ENCODE peak calls at places on chromosomes 12 and 14, in five cellular contexts. O is thoracic aorta, Z is tibial nerve, K is H9, P is mammary epithelial cell. Q is an unnamed sample.
A peak's percentile ranks its signal among the peaks of the same experiment; 100 is the strongest.

GRCh38 chr14:44960146-44960545 is 1.6 kb downstream of the KLHL28 start:
- DNase-seq in O (no peak), Z (no peak), K (no peak), P (peak; percentile 21), Q (no peak)

GRCh38 chr14:100441271-100441947 is 118.3 kb downstream of the SLC25A47 start:
- DNase-seq in O (no peak), Z (no peak), K (no peak), P (no peak), Q (no peak)

GRCh38 chr12:121582583-121583333 is 1.9 kb upstream of the KDM2B start:
- DNase-seq in O (no peak), Z (no peak), K (peak; percentile 87), P (no peak), Q (no peak)

GRCh38 chr12:91094036-91094660 is 17.1 kb downstream of the LUM start:
- DNase-seq in O (no peak), Z (no peak), K (no peak), P (peak; percentile 29), Q (no peak)

GRCh38 chr12:129564768-129565167 is 339.1 kb downstream of the TMEM132D start:
- DNase-seq in O (no peak), Z (no peak), K (no peak), P (no peak), Q (no peak)

GRCh38 chr12:31325524-31325875 is 450 bp downstream of the SINHCAF start:
- DNase-seq in O (peak; percentile 4), Z (peak; percentile 15), K (no peak), P (no peak), Q (no peak)

GRCh38 chr14:75285331-75285730 is 6.7 kb downstream of the FOS start:
- DNase-seq in O (no peak), Z (no peak), K (no peak), P (no peak), Q (no peak)

GRCh38 chr14:22955702-22956575 is 951 bp downstream of the HAUS4 start:
- DNase-seq in O (no peak), Z (no peak), K (no peak), P (peak; percentile 55), Q (no peak)

GRCh38 chr12:104790296-104791125 is 167.6 kb downstream of the SLC41A2 start:
- DNase-seq in O (no peak), Z (no peak), K (peak; percentile 79), P (no peak), Q (peak; percentile 12)

GRCh38 chr12:27012239-27012981 is 1.8 kb downstream of the TM7SF3 start:
- DNase-seq in O (no peak), Z (no peak), K (no peak), P (peak; percentile 14), Q (no peak)

GRCh38 chr14:98290596-98290995 is 981.4 kb downstream of the BCL11B start:
- DNase-seq in O (no peak), Z (no peak), K (no peak), P (peak; percentile 75), Q (peak; percentile 48)

GRCh38 chr12:107320031-107320928 is 226.9 kb upstream of the CRY1 start:
- DNase-seq in O (no peak), Z (no peak), K (peak; percentile 87), P (peak; percentile 91), Q (peak; percentile 78)

GRCh38 chr14:83379371-83379770 is 1845.7 kb upstream of the SEL1L start:
- DNase-seq in O (no peak), Z (no peak), K (no peak), P (no peak), Q (no peak)

GRCh38 chr12:122835693-122836026 is 403 bp downstream of the HIP1R start:
- DNase-seq in O (no peak), Z (no peak), K (peak; percentile 41), P (no peak), Q (no peak)

GRCh38 chr14:100582496-100583165 is 4.6 kb downstream of the BEGAIN start:
- DNase-seq in O (no peak), Z (no peak), K (no peak), P (no peak), Q (no peak)

DNA sequence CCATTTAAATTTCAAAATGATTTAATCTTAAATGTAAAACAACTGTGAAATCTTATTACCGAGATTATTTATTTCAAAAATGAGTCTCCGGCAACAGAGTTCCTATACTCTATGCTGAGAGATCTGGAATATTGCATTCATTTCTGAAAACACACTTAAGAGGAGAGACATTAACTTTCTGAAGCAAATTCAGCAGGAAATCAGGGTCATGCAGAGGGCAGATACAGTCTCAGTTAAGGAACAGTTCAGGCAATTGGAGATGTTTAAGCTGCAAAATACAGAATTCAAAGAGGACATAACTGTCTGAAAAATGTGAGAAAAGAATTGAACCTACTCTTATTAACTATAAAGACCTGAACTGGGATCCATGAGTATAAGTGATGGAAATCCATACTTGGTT is 320.7 kb downstream of the PAWR start:
- DNase-seq in O (no peak), Z (no peak), K (no peak), P (no peak), Q (no peak)
- H3K27ac ChIP-seq in O (no peak overlapping the region), Z (no peak overlapping the region), K (no peak overlapping the region), P (no peak overlapping the region), Q (no peak overlapping the region)

DNA sequence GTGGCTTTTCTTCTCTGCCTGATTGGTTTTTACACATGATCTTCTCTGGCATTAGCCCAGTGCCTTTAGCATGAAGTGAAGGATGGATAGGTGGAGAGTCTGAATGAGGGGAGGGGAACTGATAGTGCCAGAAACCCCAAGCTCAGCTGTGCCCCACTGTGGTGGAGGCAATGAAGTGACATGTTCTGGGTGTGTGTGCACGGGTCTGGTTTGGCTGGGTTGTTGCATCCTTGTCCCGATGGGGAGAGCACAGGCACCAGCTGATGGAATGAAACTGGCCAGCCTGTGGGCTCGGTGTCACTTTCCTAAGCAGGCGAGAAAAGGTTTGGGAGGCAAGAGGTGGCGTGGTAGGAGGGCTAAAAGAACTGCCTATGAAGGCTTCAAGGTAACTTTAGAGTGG is 65.3 kb downstream of the CACNA1C start:
- DNase-seq in O (no peak), Z (no peak), K (no peak), P (no peak), Q (no peak)
- TF ChIP-seq CTCF in O (no peak), Z (no peak), K (peak; percentile 30), P (peak; percentile 26), Q (no peak)

GRCh38 chr12:40650038-40650704 is 42.1 kb upstream of the CNTN1 start:
- DNase-seq in O (no peak), Z (no peak), K (peak; percentile 76), P (no peak), Q (no peak)
- H3K27ac ChIP-seq in O (no peak overlapping the region), Z (no peak overlapping the region), K (no peak overlapping the region), P (no peak overlapping the region), Q (no peak overlapping the region)

GRCh38 chr14:51131516-51131915 is 36.6 kb upstream of the TRIM9 start:
- DNase-seq in O (no peak), Z (no peak), K (no peak), P (no peak), Q (no peak)

GRCh38 chr14:51129130-51129529 is 34.2 kb upstream of the TRIM9 start:
- DNase-seq in O (no peak), Z (no peak), K (no peak), P (no peak), Q (no peak)
- TF ChIP-seq CTCF in O (no peak), Z (no peak), K (peak; percentile 42), P (no peak), Q (no peak)

GRCh38 chr12:75209782-75210138 is at the start of gene KCNC2:
- DNase-seq in O (no peak), Z (no peak), K (no peak), P (no peak), Q (no peak)
- H3K27ac ChIP-seq in O (no peak within 1 kb of the TSS), Z (no peak within 1 kb of the TSS), K (no peak within 1 kb of the TSS), P (no peak within 1 kb of the TSS), Q (no peak within 1 kb of the TSS)

GRCh38 chr14:30440986-30441385 is 118.0 kb upstream of the G2E3 start:
- DNase-seq in O (no peak), Z (no peak), K (no peak), P (no peak), Q (no peak)

GRCh38 chr14:30445852-30446251 is 113.1 kb upstream of the G2E3 start:
- DNase-seq in O (no peak), Z (no peak), K (no peak), P (no peak), Q (no peak)

GRCh38 chr14:30445394-30445793 is 113.6 kb upstream of the G2E3 start:
- DNase-seq in O (no peak), Z (no peak), K (no peak), P (no peak), Q (no peak)

GRCh38 chr14:30444451-30444850 is 114.5 kb upstream of the G2E3 start:
- DNase-seq in O (no peak), Z (no peak), K (no peak), P (no peak), Q (no peak)

DNA sequence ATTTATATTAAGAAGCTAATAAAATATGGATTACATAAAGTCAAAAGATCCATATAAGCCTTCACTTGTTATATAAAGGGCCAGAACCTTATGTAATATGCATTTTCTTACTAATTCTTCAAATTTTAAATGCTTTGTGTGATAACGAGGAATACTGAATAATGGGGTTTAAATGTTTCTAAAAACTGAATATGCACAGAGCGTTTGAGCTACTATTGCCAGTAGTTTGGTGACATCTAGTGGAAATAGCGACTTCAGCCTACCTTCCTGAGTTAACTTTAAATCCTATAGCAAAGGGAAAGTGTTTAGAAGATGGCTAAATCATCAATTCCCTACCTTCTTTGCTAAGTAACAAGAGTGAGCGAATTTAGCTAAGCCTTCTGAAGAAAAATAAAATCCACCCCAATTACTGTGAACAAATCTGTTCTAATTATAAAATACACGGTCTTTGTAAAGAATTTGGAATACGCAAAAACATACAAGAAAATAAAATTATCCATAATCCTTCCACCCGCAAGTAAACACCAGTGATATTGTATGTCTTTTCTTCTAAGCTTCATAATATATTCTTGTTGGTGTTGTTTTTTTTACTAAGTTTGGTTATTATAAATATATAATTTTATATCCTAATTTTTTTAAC is 115.5 kb upstream of the G2E3 start:
- DNase-seq in O (no peak), Z (no peak), K (no peak), P (peak; percentile 12), Q (peak; percentile 20)
- TF ChIP-seq CTCF in O (peak; percentile 24), Z (peak; percentile 53), K (peak; percentile 83), P (peak; percentile 62), Q (peak; percentile 34)

DNA sequence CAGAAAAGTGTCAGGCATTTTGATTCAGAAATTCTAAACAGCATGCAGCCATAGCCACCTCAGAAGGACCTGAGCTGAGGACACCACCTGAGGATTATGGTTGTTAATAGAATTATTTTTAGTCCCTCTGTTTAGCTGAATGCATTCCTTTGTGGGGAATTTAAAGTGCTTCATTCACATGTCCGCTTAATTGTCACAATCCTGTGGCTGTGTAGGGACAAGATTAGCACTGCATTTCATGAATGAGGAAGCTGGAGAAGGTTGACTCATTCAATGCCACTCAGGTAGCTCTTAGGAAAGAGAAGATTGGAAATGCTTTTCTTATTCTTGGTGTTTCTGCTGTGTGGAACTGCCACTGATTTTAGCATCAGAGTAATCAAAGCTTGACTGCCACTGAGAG is 42.0 kb upstream of the KRR1 start:
- DNase-seq in O (no peak), Z (no peak), K (no peak), P (no peak), Q (no peak)
- H3K27ac ChIP-seq in O (no peak overlapping the region), Z (no peak overlapping the region), K (no peak overlapping the region), P (no peak overlapping the region), Q (no peak overlapping the region)

GRCh38 chr14:63212209-63212608 is 8.0 kb downstream of the RHOJ start:
- DNase-seq in O (no peak), Z (no peak), K (no peak), P (no peak), Q (no peak)
- TF ChIP-seq CTCF in O (no peak), Z (no peak), K (peak; percentile 52), P (no peak), Q (no peak)